ENCODE peak calls at places on chromosomes 3 and 15, in six cellular contexts. I is endothelial cell, G is spleen, D is HS-27A, Q is fibroblast of lung, Z is NAMALWA. E is an unnamed sample.

GRCh38 chr3:41131224-41131623 is 68.1 kb upstream of the CTNNB1 start:
- DNase-seq in I (no peak), G (no peak), D (no peak), Q (peak), Z (no peak), E (no peak)

GRCh38 chr15:23384371-23384770 is 29.8 kb downstream of the GOLGA8S start:
- DNase-seq in I (no peak), G (no peak), D (no peak), Q (no peak), Z (no peak), E (no peak)

GRCh38 chr3:99648496-99648895 is 10.1 kb downstream of the COL8A1 start:
- DNase-seq in I (no peak), G (no peak), D (no peak), Q (no peak), Z (no peak), E (no peak)

GRCh38 chr3:15983232-15983631 is 185.5 kb upstream of the ANKRD28 start:
- DNase-seq in I (no peak), G (no peak), D (no peak), Q (peak), Z (no peak), E (peak)

GRCh38 chr15:38991126-38991525 is 426.5 kb upstream of the RASGRP1 start:
- DNase-seq in I (peak), G (no peak), D (peak), Q (peak), Z (peak), E (peak)

GRCh38 chr3:39443530-39443929 is 23.9 kb upstream of the MOBP start:
- DNase-seq in I (no peak), G (no peak), D (no peak), Q (no peak), Z (no peak), E (no peak)

GRCh38 chr3:43132883-43133743 is 27.2 kb upstream of the POMGNT2 start:
- DNase-seq in I (no peak), G (no peak), D (no peak), Q (no peak), Z (no peak), E (no peak)

GRCh38 chr3:38644662-38645053 is 4.8 kb downstream of the SCN5A start:
- DNase-seq in I (no peak), G (no peak), D (no peak), Q (no peak), Z (no peak), E (no peak)

GRCh38 chr3:148882288-148882687 is 17.2 kb downstream of the CPA3 start:
- DNase-seq in I (no peak), G (no peak), D (peak), Q (peak), Z (no peak), E (peak)

GRCh38 chr3:197456271-197457091 is 99.3 kb downstream of the BDH1 start:
- DNase-seq in I (peak), G (peak), D (no peak), Q (peak), Z (peak), E (peak)

GRCh38 chr15:78808550-78808949 is 2.7 kb downstream of the ADAMTS7 start:
- DNase-seq in I (no peak), G (no peak), D (no peak), Q (peak), Z (peak), E (no peak)

GRCh38 chr3:15299036-15299435 is 33.4 kb downstream of the SH3BP5 start:
- DNase-seq in I (no peak), G (no peak), D (no peak), Q (peak), Z (no peak), E (no peak)

GRCh38 chr3:72820405-72820804 is 27.8 kb downstream of the SHQ1 start:
- DNase-seq in I (no peak), G (no peak), D (no peak), Q (peak), Z (no peak), E (peak)

GRCh38 chr15:74392402-74392876 is 25.0 kb upstream of the CYP11A1 start:
- DNase-seq in I (no peak), G (no peak), D (no peak), Q (peak), Z (no peak), E (peak)

GRCh38 chr3:81308296-81308695 is 453.1 kb downstream of the GBE1 start:
- DNase-seq in I (no peak), G (no peak), D (no peak), Q (peak), Z (no peak), E (peak)

GRCh38 chr3:177237206-177237605 is 39.9 kb upstream of the TBL1XR1 start:
- DNase-seq in I (no peak), G (no peak), D (no peak), Q (peak), Z (no peak), E (no peak)

GRCh38 chr15:39127925-39128617 is 452.8 kb upstream of the THBS1 start:
- DNase-seq in I (no peak), G (no peak), D (peak), Q (peak), Z (no peak), E (peak)